ENCODE peak calls at places on chromosomes 3 and 15, in seven cellular contexts. S is mesothelial cell of epicardium, U is tibial nerve, X is breast epithelium, I is GM13977, N is glutamatergic neuron, P is GM23338. R is an unnamed sample.

GRCh38 chr3:108623504-108623903 is 34.0 kb downstream of the DZIP3 start:
- DNase-seq in U (no peak), X (no peak), P (no peak), N (no peak), I (no peak), S (no peak), R (no peak)

GRCh38 chr3:15557511-15557946 is 36.0 kb upstream of the COLQ start:
- DNase-seq in U (peak; percentile 89), P (peak; percentile 82), N (no peak), X (no peak), S (peak; percentile 41), I (peak; percentile 39), R (peak; percentile 38)

GRCh38 chr3:139916271-139916670 is 18.7 kb upstream of the CLSTN2 start:
- DNase-seq in P (no peak), U (no peak), S (no peak), N (no peak), X (no peak), I (no peak), R (no peak)

GRCh38 chr3:194396897-194397756 is 1.9 kb downstream of the GP5 start:
- DNase-seq in P (peak; percentile 73), N (no peak), X (no peak), U (no peak), S (no peak), I (peak; percentile 59), R (peak; percentile 64)

GRCh38 chr3:167723025-167723512 is 11.6 kb downstream of the PDCD10 start:
- DNase-seq in X (no peak), P (peak; percentile 32), I (no peak), N (no peak), S (no peak), U (no peak), R (no peak)

GRCh38 chr3:63934041-63934440 is 21.9 kb upstream of the SCAANT1 start:
- DNase-seq in S (no peak), P (peak; percentile 37), X (no peak), U (no peak), I (no peak), N (no peak), R (no peak)

GRCh38 chr15:58392611-58393161 is 39.1 kb upstream of the LIPC start:
- DNase-seq in N (no peak), U (no peak), S (no peak), P (no peak), I (no peak), X (no peak), R (no peak)

GRCh38 chr15:76979996-76980520 is 14.9 kb upstream of the PSTPIP1 start:
- DNase-seq in S (no peak), P (no peak), U (no peak), X (no peak), I (no peak), N (no peak), R (no peak)

GRCh38 chr3:12339701-12340480 is 51.0 kb downstream of the PPARG start:
- DNase-seq in I (no peak), P (no peak), X (no peak), S (no peak), N (no peak), U (no peak), R (no peak)

GRCh38 chr15:56320861-56321260 is 44.4 kb upstream of the TEX9 start:
- DNase-seq in P (no peak), S (no peak), U (no peak), I (no peak), X (no peak), N (no peak), R (no peak)

GRCh38 chr3:156304406-156304805 is 184.0 kb downstream of the KCNAB1 start:
- DNase-seq in X (no peak), U (no peak), N (no peak), S (no peak), I (no peak), P (no peak), R (no peak)

GRCh38 chr3:166879661-166880060 is 500.4 kb downstream of the ZBBX start:
- DNase-seq in S (no peak), U (no peak), N (no peak), P (no peak), I (no peak), X (no peak), R (no peak)

GRCh38 chr3:107846282-107846852 is 244.5 kb downstream of the CD47 start:
- DNase-seq in I (peak; percentile 42), X (peak; percentile 70), N (peak; percentile 87), P (peak; percentile 90), S (peak; percentile 78), U (peak; percentile 73), R (peak; percentile 44)

GRCh38 chr3:152160350-152161011 is 108.2 kb upstream of the MBNL1 start:
- DNase-seq in N (no peak), P (no peak), X (no peak), S (no peak), I (no peak), U (no peak), R (no peak)

GRCh38 chr15:93706476-93706875 is 524.9 kb upstream of the MCTP2 start:
- DNase-seq in S (no peak), I (no peak), X (no peak), P (no peak), U (peak; percentile 9), N (no peak), R (no peak)

GRCh38 chr15:25713736-25714537 is 149.2 kb downstream of the ATP10A start:
- DNase-seq in U (no peak), X (no peak), I (no peak), N (no peak), P (no peak), S (no peak), R (no peak)

GRCh38 chr3:39065197-39065596 is 13.4 kb downstream of the WDR48 start:
- DNase-seq in X (no peak), S (no peak), N (peak; percentile 33), U (no peak), P (peak; percentile 80), I (peak; percentile 56), R (peak; percentile 61)

GRCh38 chr3:32842987-32843386 is 25.2 kb downstream of the TRIM71 start:
- DNase-seq in I (no peak), U (no peak), S (no peak), P (peak; percentile 57), N (no peak), X (no peak), R (no peak)

GRCh38 chr3:42032693-42033349 is 58.3 kb upstream of the TRAK1 start:
- DNase-seq in S (no peak), P (no peak), U (peak; percentile 80), N (peak; percentile 56), X (no peak), I (no peak), R (no peak)

GRCh38 chr15:56919708-56920637 is 1.5 kb downstream of the TCF12 start:
- DNase-seq in I (peak; percentile 52), S (peak; percentile 56), U (no peak), X (no peak), N (peak; percentile 56), P (peak; percentile 72), R (peak; percentile 52)

GRCh38 chr15:33226559-33227181 is 32.2 kb upstream of the FMN1 start:
- DNase-seq in N (no peak), S (no peak), U (peak; percentile 25), P (peak; percentile 73), I (no peak), X (no peak), R (no peak)

GRCh38 chr15:66777596-66778313 is 75.7 kb downstream of the SMAD6 start:
- DNase-seq in X (no peak), U (no peak), N (no peak), P (no peak), S (no peak), I (no peak), R (no peak)
- TF ChIP-seq CTCF in X (no peak), U (no peak), N (no peak), P (no peak), S (no peak), I (no peak), R (no peak)

GRCh38 chr3:126450219-126450618 is 25.5 kb downstream of the ZXDC start:
- DNase-seq in P (no peak), I (no peak), U (no peak), X (no peak), S (peak; percentile 33), N (no peak), R (no peak)

GRCh38 chr3:126448141-126448892 is 27.4 kb downstream of the ZXDC start:
- DNase-seq in U (no peak), X (no peak), N (no peak), I (no peak), S (peak; percentile 33), P (no peak), R (no peak)

GRCh38 chr3:126447456-126448106 is 28.1 kb downstream of the ZXDC start:
- DNase-seq in U (no peak), S (no peak), X (no peak), N (no peak), I (no peak), P (no peak), R (no peak)

GRCh38 chr3:126449621-126450051 is 26.1 kb downstream of the ZXDC start:
- DNase-seq in I (no peak), N (no peak), U (no peak), X (no peak), S (peak; percentile 17), P (no peak), R (no peak)

DNA sequence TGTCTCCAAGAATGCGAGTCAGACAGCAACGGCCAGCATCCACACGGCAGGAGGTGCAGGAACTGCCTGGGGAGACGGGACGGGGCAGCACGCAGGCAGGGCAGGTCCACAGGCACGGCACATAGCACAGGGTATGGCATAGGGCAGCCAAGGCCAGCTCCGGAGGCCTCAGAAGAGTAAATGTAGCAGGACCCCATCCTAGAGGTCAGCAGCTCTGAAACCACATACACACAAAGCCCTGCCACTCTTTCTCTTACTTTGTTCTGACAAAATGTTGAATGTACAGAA is 26.9 kb downstream of the ZXDC start:
- DNase-seq in U (no peak), P (no peak), S (no peak), I (no peak), X (no peak), N (no peak), R (no peak)
- TF ChIP-seq CTCF in U (no peak), P (no peak), S (no peak), I (no peak), X (no peak), N (no peak), R (no peak)

GRCh38 chr3:54213910-54214309 is 91.6 kb downstream of the CACNA2D3 start:
- DNase-seq in U (no peak), N (no peak), S (no peak), P (no peak), I (no peak), X (no peak), R (no peak)
- TF ChIP-seq CTCF in U (no peak), N (no peak), S (no peak), P (no peak), I (no peak), X (no peak), R (no peak)

DNA sequence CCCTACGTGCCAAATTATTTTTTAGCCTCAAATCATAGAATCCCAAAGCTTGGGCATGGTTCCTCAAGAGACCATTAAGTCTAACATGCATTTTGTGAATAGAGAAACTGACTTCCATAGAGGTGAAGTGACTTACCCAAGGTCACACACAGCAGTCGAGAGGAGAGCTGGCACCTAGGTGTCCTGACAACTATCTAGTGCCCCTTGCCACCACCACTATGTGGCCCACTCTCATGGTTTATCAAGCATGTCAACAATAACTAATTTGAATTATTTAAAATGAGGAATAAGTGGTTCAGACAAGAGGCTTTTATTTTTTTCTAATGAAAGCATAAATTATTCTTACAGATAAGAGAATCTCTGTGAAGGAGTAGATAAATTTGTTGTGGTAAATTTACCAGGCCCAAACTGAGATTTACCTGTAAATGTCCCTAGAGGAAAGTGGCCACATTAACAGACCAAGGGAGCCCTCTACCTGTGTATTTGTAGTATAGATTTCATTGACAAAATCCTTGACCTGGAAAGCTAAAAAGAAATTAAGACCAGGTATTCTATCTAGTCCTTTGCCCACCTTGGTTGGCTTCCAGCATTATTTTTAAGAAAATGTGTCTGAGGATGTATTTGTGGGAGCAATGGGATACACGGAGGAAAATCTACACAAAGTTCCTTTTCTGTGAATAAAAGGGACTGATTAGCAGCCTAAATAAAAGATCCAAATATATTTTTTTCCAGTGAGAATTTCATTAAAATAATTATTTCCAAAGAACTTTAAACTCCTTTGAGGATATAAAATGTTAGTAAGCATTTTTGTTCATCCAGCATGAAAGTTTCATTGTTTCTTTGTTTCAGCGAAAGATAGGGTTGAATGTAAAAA is 49.1 kb downstream of the IQCH start:
- DNase-seq in X (no peak), U (no peak), I (peak; percentile 21), N (no peak), P (peak; percentile 86), S (no peak), R (peak; percentile 39)
- TF ChIP-seq CTCF in X (peak; percentile 55), U (peak; percentile 35), I (peak; percentile 57), N (peak; percentile 16), P (peak; percentile 71), S (peak; percentile 37), R (peak; percentile 12)

R was measured in GM20000.